ENCODE peak calls at places on chromosomes 3 and 15, in four cellular contexts. E, R, P and X are unnamed samples.

GRCh38 chr3:25724948-25725645 is 58.1 kb downstream of the NGLY1 start:
- DNase-seq in R (no peak), E (no peak), P (no peak), X (no peak)

GRCh38 chr3:188453431-188454384 is 299.8 kb downstream of the LPP start:
- DNase-seq in E (no peak), R (no peak), P (no peak), X (no peak)

GRCh38 chr3:178195824-178196223 is 340.4 kb upstream of the KCNMB2 start:
- DNase-seq in P (no peak), E (no peak), R (no peak), X (no peak)

GRCh38 chr15:90376789-90377188 is 11.3 kb upstream of the IQGAP1 start:
- DNase-seq in P (no peak), E (no peak), R (no peak), X (no peak)

GRCh38 chr3:133821767-133822638 is 16.4 kb downstream of the SRPRB start:
- DNase-seq in P (no peak), E (peak), R (peak), X (peak)

GRCh38 chr3:124784686-124785382 is 54.6 kb downstream of the UMPS start:
- DNase-seq in E (no peak), P (no peak), R (no peak), X (no peak)

GRCh38 chr15:79432345-79433311 is 492 bp downstream of the MINAR1 start:
- DNase-seq in R (no peak), P (peak), E (no peak), X (no peak)

GRCh38 chr3:155367510-155367909 is 74.0 kb upstream of the STRIT1 start:
- DNase-seq in E (no peak), P (no peak), R (no peak), X (no peak)

GRCh38 chr3:167609156-167609555 is 44.6 kb downstream of the WDR49 start:
- DNase-seq in R (no peak), P (no peak), E (no peak), X (no peak)

GRCh38 chr3:115713247-115713646 is 89.9 kb downstream of the GAP43 start:
- DNase-seq in R (no peak), P (peak), E (no peak), X (no peak)

GRCh38 chr3:89360155-89360554 is 252.7 kb downstream of the EPHA3 start:
- DNase-seq in E (no peak), P (no peak), R (no peak), X (no peak)

GRCh38 chr3:135908225-135908624 is 57.3 kb upstream of the PPP2R3A start:
- DNase-seq in E (peak), R (no peak), P (no peak), X (no peak)

GRCh38 chr15:45114076-45114750 is at the start of the genes DUOX2 and DUOXA2:
- DNase-seq in E (no peak), R (no peak), P (peak), X (no peak)

GRCh38 chr3:141303481-141304223 is 64.7 kb upstream of the ZBTB38 start:
- DNase-seq in E (peak), P (peak), R (peak), X (peak)

GRCh38 chr3:167919590-167919989 is 176.1 kb downstream of the GOLIM4 start:
- DNase-seq in R (no peak), E (no peak), P (no peak), X (no peak)

GRCh38 chr15:74174216-74174965 is 881 bp downstream of the ISLR start:
- DNase-seq in E (no peak), R (no peak), P (peak), X (no peak)

GRCh38 chr3:111616417-111617105 is 21.4 kb upstream of the ZBED2 start:
- DNase-seq in R (peak), P (no peak), E (no peak), X (peak)

GRCh38 chr15:48798319-48798718 is 12.6 kb downstream of the CEP152 start:
- DNase-seq in E (no peak), R (no peak), P (peak), X (no peak)
- TF ChIP-seq JUND in E (no peak), R (no peak), P (no peak), X (no peak)

DNA sequence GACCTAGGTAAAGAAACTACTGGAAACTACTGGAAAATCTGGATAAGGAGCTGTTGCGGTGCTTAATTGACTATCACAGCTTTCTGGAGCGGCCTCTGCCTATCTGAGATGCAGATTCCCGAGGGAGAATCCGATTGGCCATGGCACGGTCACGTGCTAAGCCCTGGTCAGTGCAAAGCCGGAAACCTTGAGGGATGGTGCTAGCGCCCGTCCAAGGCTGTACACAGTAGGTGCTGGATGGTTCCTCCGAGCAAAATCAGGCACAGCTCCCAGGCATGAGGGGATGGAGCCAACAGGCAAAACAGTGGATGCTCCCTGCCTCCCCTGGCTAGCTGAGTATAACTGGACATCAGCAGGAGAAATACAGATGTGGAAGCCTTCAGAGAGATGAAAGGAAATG is 238.7 kb upstream of the HES1 start:
- DNase-seq in R (no peak), E (no peak), P (no peak), X (no peak)
- TF ChIP-seq JUND in R (no peak), E (no peak), P (no peak), X (no peak)

GRCh38 chr3:73549071-73549600 is 75.6 kb downstream of the PDZRN3 start:
- DNase-seq in E (no peak), P (no peak), R (no peak), X (no peak)

GRCh38 chr3:73550011-73550410 is 74.7 kb downstream of the PDZRN3 start:
- DNase-seq in E (no peak), R (no peak), P (no peak), X (no peak)

GRCh38 chr3:73556520-73557371 is 68.0 kb downstream of the PDZRN3 start:
- DNase-seq in E (no peak), P (no peak), R (no peak), X (no peak)

GRCh38 chr3:73547427-73548036 is 77.2 kb downstream of the PDZRN3 start:
- DNase-seq in R (no peak), E (no peak), P (no peak), X (peak)

GRCh38 chr3:73552700-73553099 is 72.0 kb downstream of the PDZRN3 start:
- DNase-seq in E (no peak), P (no peak), R (no peak), X (peak)
- TF ChIP-seq JUND in E (no peak), P (peak), R (no peak), X (no peak)

DNA sequence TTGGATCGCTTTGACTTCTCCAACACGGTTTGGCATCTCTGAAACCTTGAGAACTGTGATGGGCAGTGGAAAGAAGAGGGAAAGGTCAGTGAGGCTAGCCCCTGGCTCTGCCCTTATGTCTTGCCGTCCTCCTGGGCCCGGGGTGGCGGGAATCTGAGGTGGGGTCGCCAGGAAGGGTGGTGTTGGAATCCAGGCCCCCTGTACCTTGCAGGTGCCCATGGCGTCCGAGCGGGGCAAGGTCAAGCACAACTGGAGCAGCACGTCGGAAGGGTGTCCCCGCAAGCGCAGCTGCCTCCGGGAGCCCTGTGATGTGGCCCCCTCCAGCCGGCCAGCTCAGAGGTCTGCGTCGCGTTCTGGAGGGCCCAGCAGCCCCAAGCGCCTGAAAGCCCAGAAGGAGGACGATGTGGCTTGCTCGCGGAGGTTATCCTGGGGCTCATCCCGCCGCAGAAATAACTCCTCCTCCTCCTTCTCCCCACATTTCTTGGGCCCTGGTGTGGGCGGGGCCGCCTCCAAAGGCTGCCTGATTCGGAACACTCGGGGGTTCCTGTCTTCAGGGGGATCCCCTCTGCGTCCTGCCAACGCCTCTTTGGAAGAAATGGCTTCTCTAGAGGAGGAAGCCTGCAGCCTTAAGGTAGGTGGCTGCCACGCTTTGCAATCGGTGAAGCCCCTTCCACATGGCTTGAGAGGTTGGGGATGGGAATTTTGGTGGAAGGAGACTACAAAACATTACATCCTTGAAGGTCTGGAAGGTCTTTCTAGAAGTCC is 907 bp downstream of the TATDN2 start:
- DNase-seq in R (no peak), P (peak), E (no peak), X (peak)
- TF ChIP-seq JUND in R (no peak), P (no peak), E (no peak), X (no peak)

DNA sequence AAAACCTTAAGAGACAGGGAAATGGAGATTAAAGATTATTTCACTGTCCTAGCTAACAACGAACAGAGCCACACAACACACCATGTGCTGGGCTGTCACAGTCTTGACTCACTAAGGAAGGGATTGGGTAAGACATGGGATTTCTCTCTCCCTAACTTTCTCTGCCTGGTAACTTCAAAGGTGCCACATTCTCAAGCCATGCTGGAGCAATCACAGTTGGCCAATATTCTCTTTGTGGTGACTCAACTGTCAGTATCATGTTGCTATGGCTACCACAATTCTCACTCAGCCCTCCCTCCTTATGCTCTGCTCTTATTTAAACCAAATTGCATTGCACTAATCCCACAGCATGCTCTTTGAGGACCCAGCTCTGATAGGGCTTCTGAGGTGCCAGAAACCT is 74.0 kb downstream of the OXNAD1 start:
- DNase-seq in E (no peak), P (no peak), R (peak), X (no peak)
- TF ChIP-seq JUND in E (no peak), P (no peak), R (no peak), X (no peak)

DNA sequence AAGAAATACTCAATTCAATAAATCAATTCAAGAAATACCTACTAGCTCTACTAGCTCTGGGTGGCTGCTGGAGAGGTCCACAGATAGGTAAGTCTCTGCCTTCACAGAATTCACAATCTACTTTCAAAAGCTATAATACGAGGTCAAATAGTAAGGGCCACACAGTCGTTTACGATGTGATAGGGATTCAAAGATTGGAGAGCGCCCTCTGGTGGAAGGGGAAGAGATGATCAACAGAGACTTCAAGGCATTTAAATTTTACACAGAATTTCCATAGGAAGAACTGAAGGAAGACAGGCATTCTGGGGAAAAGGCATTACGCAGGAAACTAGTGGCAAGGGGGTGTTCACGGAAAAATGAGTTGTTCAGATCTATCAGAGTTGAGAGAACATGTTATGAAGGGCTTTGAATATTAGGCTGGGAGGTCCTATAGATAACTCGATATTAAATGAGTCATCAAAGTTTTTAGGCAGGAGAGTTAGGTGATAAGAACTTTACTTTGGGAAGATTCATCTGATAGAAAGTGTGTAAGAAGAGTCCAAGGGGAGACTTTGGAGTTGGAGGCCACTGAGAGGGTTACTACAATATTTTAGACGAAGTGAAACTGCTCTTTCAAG is 128.8 kb downstream of the FRMD5 start:
- DNase-seq in E (peak), P (peak), R (peak), X (peak)
- TF ChIP-seq JUND in E (no peak), P (no peak), R (no peak), X (no peak)

GRCh38 chr15:99424978-99425665 is 140.7 kb upstream of the MEF2A start:
- DNase-seq in R (peak), E (no peak), P (peak), X (no peak)
- TF ChIP-seq JUND in R (no peak), E (no peak), P (peak), X (no peak)

GRCh38 chr3:14767245-14767593 is 51.5 kb upstream of the FGD5 start:
- DNase-seq in P (peak), E (no peak), R (no peak), X (no peak)
- TF ChIP-seq JUND in P (no peak), E (no peak), R (no peak), X (no peak)